ENCODE peak calls at places on chromosomes 5 and 9, in nine cellular contexts. B is fibroblast of mammary gland; Q is cardiac fibroblast; G is neural progenitor cell; L is K562; C is mesendoderm; X is mucosa of descending colon; R is BE2C; H is CD8-positive, alpha-beta T cell. W is an unnamed sample.

GRCh38 chr9:94511134-94511942 is 43.5 kb upstream of the PCAT7 start:
- DNase-seq in L (no peak), C (no peak), R (no peak), B (no peak), X (no peak), Q (peak), G (no peak), H (no peak), W (no peak)

GRCh38 chr5:95022967-95023695 is 261.8 kb downstream of the MCTP1 start:
- DNase-seq in Q (no peak), C (no peak), R (no peak), X (no peak), G (no peak), H (no peak), B (peak), L (no peak), W (no peak)

GRCh38 chr9:133707761-133708122 is 30.4 kb downstream of the SARDH start:
- DNase-seq in Q (no peak), X (peak), B (no peak), C (no peak), L (no peak), R (peak), H (no peak), G (no peak), W (peak)

GRCh38 chr5:30401479-30402058 is 791.9 kb upstream of the CDH6 start:
- DNase-seq in R (peak), Q (peak), L (no peak), G (peak), C (peak), B (peak), H (no peak), X (no peak), W (no peak)

GRCh38 chr5:111143910-111144309 is 51.8 kb downstream of the WDR36 start:
- DNase-seq in G (no peak), Q (peak), L (no peak), B (peak), X (no peak), C (peak), H (no peak), R (peak), W (peak)

GRCh38 chr5:79762929-79763328 is 73.3 kb downstream of the CMYA5 start:
- DNase-seq in X (no peak), H (no peak), R (no peak), Q (no peak), L (no peak), C (no peak), G (no peak), B (no peak), W (peak)

GRCh38 chr9:35826071-35826701 is 2.3 kb downstream of the FAM221B start:
- DNase-seq in C (peak), Q (peak), G (peak), L (peak), H (no peak), B (peak), R (peak), X (no peak), W (no peak)

GRCh38 chr5:53406630-53407316 is 73.7 kb upstream of the FST start:
- DNase-seq in C (no peak), G (no peak), Q (peak), X (no peak), H (no peak), B (peak), L (no peak), R (no peak), W (no peak)

GRCh38 chr5:149656576-149657182 is 73.4 kb upstream of the PPARGC1B start:
- DNase-seq in R (peak), Q (no peak), X (no peak), H (no peak), L (peak), G (peak), B (peak), C (peak), W (no peak)

DNA sequence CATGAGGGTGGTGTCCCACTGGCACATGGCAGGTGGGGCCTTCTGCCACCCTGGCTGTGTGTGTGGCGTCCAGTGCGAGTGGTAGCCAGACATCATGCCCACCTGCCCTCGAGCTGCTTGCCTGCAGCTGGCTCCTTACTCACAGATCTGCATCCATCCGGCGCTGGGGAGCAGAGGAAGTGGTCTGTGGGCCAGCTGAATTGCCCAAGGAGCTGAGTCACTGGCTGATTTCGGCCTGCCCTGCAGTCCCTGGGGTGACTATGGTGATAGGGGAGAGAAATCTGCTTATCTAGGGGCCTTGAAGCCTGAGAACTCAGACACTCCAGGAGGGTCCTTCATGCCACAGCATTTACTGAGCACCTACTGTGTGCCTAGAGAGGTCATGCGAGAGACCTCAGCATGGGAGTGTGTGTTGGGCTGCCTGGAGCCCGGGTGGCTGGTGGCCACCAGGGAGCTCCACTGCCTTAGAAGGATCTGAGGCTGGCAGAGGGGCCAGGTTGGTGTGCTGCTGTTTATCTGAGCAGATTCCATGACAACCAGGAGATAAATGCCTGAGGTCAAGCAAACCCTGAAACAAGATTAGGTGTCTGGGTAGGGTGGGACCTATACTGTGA is 57.1 kb downstream of the SLC22A5 start:
- DNase-seq in R (peak), C (peak), H (peak), B (peak), X (peak), L (peak), Q (peak), G (peak), W (peak)
- H3K4me3 ChIP-seq in R (no peak), C (no peak), H (peak), B (no peak), X (no peak), L (no peak), Q (no peak), G (no peak), W (no peak)

GRCh38 chr5:180068519-180069090 is 3.0 kb downstream of the RNF130 start:
- DNase-seq in X (no peak), L (no peak), B (no peak), Q (no peak), C (no peak), R (no peak), G (no peak), H (no peak), W (no peak)
- H3K4me3 ChIP-seq in X (no peak), L (no peak), B (no peak), Q (no peak), C (no peak), R (no peak), G (peak), H (no peak), W (no peak)

DNA sequence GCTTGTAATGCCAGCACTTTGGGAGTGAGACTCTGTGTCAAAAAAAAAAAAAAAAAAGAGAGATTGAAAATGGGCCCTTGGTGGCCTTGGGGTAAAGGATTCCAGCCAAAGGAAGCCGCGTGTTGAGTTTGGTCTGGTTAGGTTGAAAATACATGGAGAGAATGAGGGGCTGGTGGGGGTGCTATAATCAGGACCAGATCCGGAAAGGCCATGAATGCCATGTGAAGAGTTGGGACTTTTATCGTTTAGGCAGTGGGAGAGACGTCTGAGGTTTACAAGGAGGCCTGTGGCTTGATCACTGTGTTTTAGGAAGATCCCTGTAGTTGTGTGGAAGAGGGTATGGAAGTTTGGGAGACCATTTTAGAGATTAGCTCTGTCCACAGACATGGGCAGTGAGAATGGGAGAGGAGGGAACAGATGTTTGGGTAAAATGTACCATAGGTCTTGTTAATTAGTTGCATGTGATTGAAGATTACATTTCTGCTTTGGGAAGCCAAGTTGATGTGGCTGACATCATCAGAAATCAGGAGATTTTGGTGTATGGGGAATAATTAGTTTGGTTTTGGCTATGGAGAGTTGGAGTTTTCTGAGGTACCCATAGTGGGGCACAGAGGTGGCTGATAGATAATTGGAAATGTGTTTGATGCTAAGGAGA is 3.5 kb downstream of the MSANTD3 start:
- DNase-seq in B (peak), X (no peak), H (no peak), C (no peak), G (no peak), Q (no peak), R (no peak), L (no peak), W (no peak)
- H3K4me3 ChIP-seq in B (peak), X (no peak), H (no peak), C (no peak), G (no peak), Q (no peak), R (no peak), L (no peak), W (no peak)

DNA sequence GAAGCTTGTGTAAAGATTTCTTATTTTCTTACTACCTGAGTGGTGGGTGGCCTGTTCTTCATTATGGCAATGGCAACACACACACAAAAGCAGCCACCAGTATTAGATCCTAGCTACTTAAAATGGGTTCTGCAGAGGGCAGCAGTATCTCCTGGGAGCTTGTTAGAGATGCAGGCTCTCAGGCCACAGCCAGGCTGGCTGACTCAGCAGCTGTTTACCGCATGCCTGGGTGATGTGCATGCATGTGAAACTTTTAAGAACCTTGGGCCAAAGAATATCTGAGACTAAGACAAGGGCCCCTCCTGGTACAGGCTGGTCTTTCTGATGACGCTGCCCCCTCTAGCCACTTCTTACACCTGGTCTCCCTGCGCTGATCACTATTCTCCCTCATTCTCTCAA is 399.0 kb downstream of the MED10 start:
- DNase-seq in X (no peak), Q (peak), C (peak), L (no peak), G (no peak), B (peak), R (peak), H (no peak), W (no peak)
- H3K4me3 ChIP-seq in X (no peak), Q (no peak), C (no peak), L (no peak), G (no peak), B (no peak), R (no peak), H (no peak), W (no peak)

GRCh38 chr9:112762726-112763518 is 12.4 kb downstream of the SNX30 start:
- DNase-seq in Q (no peak), X (no peak), H (no peak), C (no peak), L (no peak), G (no peak), B (no peak), R (no peak), W (no peak)
- H3K4me3 ChIP-seq in Q (no peak), X (no peak), H (no peak), C (no peak), L (no peak), G (no peak), B (no peak), R (no peak), W (no peak)

GRCh38 chr5:125348221-125348692 is 601.8 kb upstream of the ZNF608 start:
- DNase-seq in G (peak), B (peak), R (no peak), H (no peak), X (no peak), Q (peak), C (peak), L (no peak), W (peak)
- H3K4me3 ChIP-seq in G (no peak), B (no peak), R (no peak), H (no peak), X (no peak), Q (no peak), C (no peak), L (no peak), W (no peak)

GRCh38 chr9:132571806-132572600 is 10.4 kb upstream of the BARHL1 start:
- DNase-seq in Q (no peak), B (no peak), G (no peak), X (no peak), R (no peak), L (no peak), C (no peak), H (no peak), W (no peak)

GRCh38 chr9:132575811-132576210 is 6.6 kb upstream of the BARHL1 start:
- DNase-seq in R (no peak), L (no peak), H (no peak), B (no peak), X (no peak), G (no peak), C (no peak), Q (no peak), W (no peak)

GRCh38 chr9:132577119-132577518 is 5.3 kb upstream of the BARHL1 start:
- DNase-seq in Q (no peak), B (no peak), R (no peak), L (no peak), X (no peak), G (no peak), C (no peak), H (no peak), W (no peak)

GRCh38 chr9:132575005-132575609 is 7.3 kb upstream of the BARHL1 start:
- DNase-seq in H (peak), C (peak), Q (peak), X (peak), R (peak), G (peak), L (peak), B (peak), W (peak)

DNA sequence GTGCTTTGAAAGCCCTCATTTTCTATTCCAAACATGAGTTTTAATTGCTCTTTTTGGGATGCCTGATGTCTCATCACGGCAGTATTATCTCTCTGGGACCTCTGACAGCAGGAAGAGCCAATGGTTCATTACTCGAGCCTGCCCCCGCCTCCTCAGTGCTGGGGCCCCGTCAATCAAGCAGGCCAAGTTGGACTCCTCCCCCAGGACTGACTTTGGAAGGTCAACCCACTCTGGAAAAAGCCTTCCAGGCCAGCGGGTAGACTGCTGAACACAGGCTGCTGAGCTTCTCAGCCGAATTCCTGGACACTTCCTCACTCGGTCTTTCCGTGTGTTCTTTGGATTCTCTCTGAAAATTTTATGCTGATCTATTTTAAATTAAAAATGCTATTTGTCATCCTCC is 9.5 kb upstream of the BARHL1 start:
- DNase-seq in R (peak), G (no peak), B (peak), X (no peak), L (peak), Q (peak), H (no peak), C (peak), W (no peak)
- H3K4me3 ChIP-seq in R (no peak), G (no peak), B (no peak), X (no peak), L (no peak), Q (no peak), H (no peak), C (no peak), W (no peak)